ENCODE peak calls at places on chromosomes 3 and 15, in six cellular contexts. Y is HepG2, F is A549, R is stomach, U is H1, X is transverse colon. P is an unnamed sample.

GRCh38 chr3:172646439-172647015 is 64.3 kb downstream of the NCEH1 start:
- DNase-seq in Y (no peak), X (no peak), R (no peak), U (no peak), F (no peak), P (no peak)

GRCh38 chr3:19046440-19046839 is 101.9 kb upstream of the KCNH8 start:
- DNase-seq in F (no peak), Y (no peak), U (no peak), R (no peak), X (no peak), P (no peak)

GRCh38 chr3:50242778-50243551 is 7.0 kb downstream of the GNAI2 start:
- DNase-seq in U (no peak), X (peak; percentile 65), F (no peak), Y (no peak), R (peak; percentile 50), P (no peak)

GRCh38 chr3:187165144-187165543 is 25.8 kb upstream of the RPL39L start:
- DNase-seq in R (no peak), Y (peak; percentile 58), X (peak; percentile 16), U (no peak), F (peak; percentile 21), P (no peak)

GRCh38 chr15:66838671-66839239 is 136.7 kb downstream of the SMAD6 start:
- DNase-seq in F (peak; percentile 83), X (no peak), U (no peak), R (no peak), Y (peak; percentile 33), P (no peak)

GRCh38 chr15:48856947-48857346 is 21.0 kb upstream of the EID1 start:
- DNase-seq in Y (no peak), F (no peak), X (no peak), R (no peak), U (no peak), P (no peak)

GRCh38 chr3:115423170-115423569 is 200.1 kb upstream of the GAP43 start:
- DNase-seq in F (no peak), Y (no peak), R (no peak), X (no peak), U (no peak), P (no peak)

GRCh38 chr3:114506622-114507300 is 212.9 kb downstream of the TIGIT start:
- DNase-seq in U (no peak), X (no peak), Y (no peak), R (no peak), F (no peak), P (no peak)

GRCh38 chr15:64006642-64007041 is 39.6 kb downstream of the DAPK2 start:
- DNase-seq in R (peak; percentile 36), X (peak; percentile 58), Y (no peak), U (no peak), F (no peak), P (no peak)

GRCh38 chr3:124260206-124260915 is 268.4 kb upstream of the ROPN1 start:
- DNase-seq in Y (no peak), R (no peak), X (no peak), U (no peak), F (peak; percentile 19), P (no peak)

GRCh38 chr3:101695779-101696372 is 9.4 kb upstream of the RPL24 start:
- DNase-seq in R (no peak), Y (peak; percentile 67), F (no peak), U (no peak), X (no peak), P (no peak)

GRCh38 chr15:96054029-96054428 is 276.5 kb upstream of the NR2F2 start:
- DNase-seq in X (no peak), R (no peak), F (no peak), Y (no peak), U (peak; percentile 47), P (no peak)

GRCh38 chr3:142916611-142917010 is 27.7 kb upstream of the PCOLCE2 start:
- DNase-seq in F (no peak), U (no peak), Y (no peak), R (no peak), X (no peak), P (no peak)

GRCh38 chr15:29216955-29217354 is 52.7 kb downstream of the NSMCE3 start:
- DNase-seq in R (no peak), Y (no peak), F (no peak), X (no peak), U (no peak), P (no peak)

GRCh38 chr3:106811376-106811775 is 565.9 kb upstream of the CCDC54 start:
- DNase-seq in X (no peak), F (no peak), U (no peak), Y (no peak), R (no peak), P (no peak)
- TF ChIP-seq EP300 in X (no peak), F (no peak), U (no peak), Y (no peak), R (no peak), P (no peak)

GRCh38 chr15:90003736-90004135 is 2.6 kb downstream of the ZNF710 start:
- DNase-seq in Y (no peak), F (no peak), U (no peak), R (no peak), X (no peak), P (no peak)

GRCh38 chr15:90001062-90001682 is at the start of gene ZNF710:
- DNase-seq in X (peak; percentile 49), U (peak; percentile 74), R (no peak), F (peak; percentile 77), Y (no peak), P (peak; percentile 74)

GRCh38 chr15:90004252-90004651 is 3.1 kb downstream of the ZNF710 start:
- DNase-seq in Y (no peak), F (no peak), U (no peak), X (no peak), R (no peak), P (peak; percentile 23)

GRCh38 chr15:90001683-90002427 is 731 bp downstream of the ZNF710 start:
- DNase-seq in U (peak; percentile 65), R (peak; percentile 55), X (peak; percentile 80), Y (peak; percentile 29), F (peak; percentile 75), P (peak; percentile 78)

GRCh38 chr15:90002428-90002844 is 1.3 kb downstream of the ZNF710 start:
- DNase-seq in U (peak; percentile 65), X (peak; percentile 62), Y (no peak), F (peak; percentile 71), R (no peak), P (peak; percentile 71)
- TF ChIP-seq POLR2A in U (peak; percentile 24), X (no peak), Y (peak; percentile 47), F (no peak), R (no peak), P (no peak)

DNA sequence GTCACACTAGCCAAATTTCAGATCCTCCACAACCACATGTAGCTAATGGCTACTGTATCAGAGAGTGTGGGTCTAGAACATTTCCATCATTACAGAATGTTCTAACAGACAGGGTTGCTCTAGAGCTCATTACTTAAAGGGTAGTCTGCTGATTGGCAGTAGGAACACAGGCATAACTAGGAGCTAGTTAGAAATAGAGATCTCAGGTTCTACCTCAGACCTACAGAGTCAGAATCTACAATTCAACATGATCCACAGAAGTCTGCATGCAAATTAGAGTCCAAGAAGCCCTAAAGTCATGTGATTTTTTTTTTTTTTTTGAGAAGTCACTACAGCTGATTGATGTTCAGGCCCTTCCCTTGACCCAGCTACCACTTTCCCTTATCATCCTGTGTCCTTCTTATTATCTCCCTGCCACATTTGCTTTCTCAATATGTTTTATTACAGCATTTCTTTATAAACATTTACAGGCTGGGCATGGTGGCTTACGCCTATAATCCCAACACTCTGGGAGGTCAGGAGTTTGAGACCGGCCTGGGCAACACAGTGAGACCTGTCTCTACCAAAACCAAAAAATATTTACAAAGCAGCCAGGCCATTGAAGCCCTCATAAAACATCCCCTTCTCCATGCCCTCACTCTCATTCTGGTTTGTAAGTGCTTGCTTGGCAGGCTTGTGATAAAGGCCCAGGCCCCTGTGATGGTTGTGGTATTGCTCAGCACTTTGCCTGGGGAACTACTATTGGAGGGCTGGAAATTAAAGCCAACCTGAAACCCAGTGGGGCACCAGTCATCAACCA is 3.8 kb upstream of the ABHD5 start:
- DNase-seq in X (no peak), U (no peak), F (no peak), R (no peak), Y (no peak), P (no peak)
- TF ChIP-seq EP300 in X (no peak), U (no peak), F (no peak), R (no peak), Y (no peak), P (no peak)

GRCh38 chr3:189624130-189624529 is 7.1 kb upstream of the TP63 start:
- DNase-seq in Y (no peak), U (no peak), R (no peak), F (no peak), X (no peak), P (no peak)
- TF ChIP-seq POLR2A in Y (no peak), U (no peak), R (no peak), F (no peak), X (no peak), P (no peak)

DNA sequence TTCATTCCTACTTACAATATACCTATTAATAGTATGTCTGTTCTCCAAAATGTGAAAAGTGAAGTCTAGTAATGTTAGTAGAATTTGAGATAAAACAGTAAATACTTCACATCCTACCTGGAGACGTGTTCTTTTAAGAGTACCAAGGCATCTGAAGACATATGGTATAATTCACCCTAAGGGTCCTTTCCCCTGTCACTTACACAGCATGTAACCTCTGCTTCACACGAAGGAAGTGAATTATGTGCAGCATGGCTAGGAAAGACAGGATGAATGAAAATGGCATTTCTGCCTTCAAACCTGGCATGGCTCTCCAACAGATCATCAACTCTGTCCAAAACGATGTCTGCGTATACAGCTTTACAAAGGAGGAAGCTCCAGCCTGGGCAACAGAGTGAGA is 640.5 kb upstream of the ROBO1 start:
- DNase-seq in U (no peak), F (no peak), R (no peak), X (no peak), Y (no peak), P (no peak)
- TF ChIP-seq EP300 in U (no peak), F (no peak), R (no peak), X (no peak), Y (no peak), P (no peak)

DNA sequence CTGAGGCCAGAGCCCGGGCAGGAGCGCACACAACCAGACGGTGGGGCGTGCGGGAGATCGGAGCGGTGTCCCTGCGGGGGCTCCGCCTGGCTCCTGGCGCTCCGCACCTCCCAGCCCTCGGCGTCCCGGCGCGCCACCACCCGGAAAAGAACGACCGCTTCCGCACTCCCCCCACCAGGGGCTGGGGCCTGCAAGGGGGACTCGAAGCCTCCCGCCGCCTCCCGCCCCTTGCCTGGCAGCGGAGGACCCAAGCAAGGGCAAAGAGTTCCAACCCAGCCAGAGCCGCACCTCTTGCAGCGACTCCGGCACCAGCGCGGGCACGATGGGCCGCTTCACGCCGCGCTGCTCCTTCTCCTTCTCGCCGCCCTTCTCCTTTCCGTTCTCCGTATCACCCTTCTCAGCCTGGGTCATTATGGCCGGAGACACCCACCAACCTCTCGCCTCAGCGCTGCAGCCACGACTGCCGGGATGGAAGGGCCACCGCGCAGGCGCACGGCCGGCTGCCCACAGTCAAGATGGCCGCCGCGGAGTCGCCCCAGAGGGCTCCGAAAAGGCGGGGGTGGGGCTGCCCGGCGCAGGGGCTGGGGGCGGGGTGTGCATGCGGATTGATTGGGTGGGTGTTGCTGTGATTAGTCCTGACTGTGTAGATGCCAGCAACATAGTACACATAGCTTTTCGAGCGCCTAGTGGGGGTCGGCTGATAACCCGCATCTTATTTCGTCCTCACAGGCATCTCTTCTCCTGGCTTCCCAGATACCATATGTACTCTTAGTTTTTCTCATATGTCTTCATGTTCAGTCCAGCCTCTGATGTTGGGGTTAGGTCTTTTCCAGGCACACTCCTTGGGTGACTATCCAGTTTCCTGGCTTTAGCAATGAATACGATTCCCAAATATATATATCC is at the start of gene ACTR8:
- DNase-seq in F (peak; percentile 52), U (peak; percentile 94), Y (peak; percentile 71), R (peak; percentile 85), X (peak; percentile 88), P (peak; percentile 90)
- TF ChIP-seq POLR2A in F (peak; percentile 92), U (peak; percentile 88), Y (peak; percentile 93), R (peak; percentile 40), X (peak; percentile 76), P (peak; percentile 46)

GRCh38 chr3:126355777-126356372 is 1.3 kb downstream of the KLF15 start:
- DNase-seq in F (no peak), X (peak; percentile 88), R (peak; percentile 98), Y (peak; percentile 94), U (peak; percentile 87), P (peak; percentile 96)
- TF ChIP-seq EP300 in F (no peak), X (peak; percentile 97), R (peak; percentile 98), Y (no peak), U (no peak), P (peak; percentile 96)